ENCODE peak calls at places on chromosomes 4 and X, in five cellular contexts. B is NCI-H446, N is aorta, Q is LoVo, W is cortex of kidney. A is an unnamed sample.

GRCh38 chrX:46994096-46994495 is 81.9 kb downstream of the JADE3 start:
- DNase-seq in B (no peak), Q (no peak), W (no peak), N (no peak), A (no peak)

GRCh38 chrX:150575415-150575814 is 7.0 kb downstream of the MTM1 start:
- DNase-seq in W (no peak), Q (peak; percentile 65), B (no peak), N (no peak), A (no peak)

GRCh38 chr4:73883306-73883705 is 14.1 kb downstream of the CXCL1 start:
- DNase-seq in Q (no peak), B (no peak), W (no peak), N (no peak), A (peak; percentile 13)

GRCh38 chr4:57303012-57303751 is 193.0 kb upstream of the IGFBP7 start:
- DNase-seq in Q (no peak), W (no peak), N (no peak), B (peak; percentile 15), A (no peak)

GRCh38 chr4:152784490-152785195 is 4.9 kb downstream of the ARFIP1 start:
- DNase-seq in B (no peak), Q (no peak), N (no peak), W (no peak), A (peak; percentile 76)

GRCh38 chr4:136664988-136665387 is 867.3 kb downstream of the PCDH18 start:
- DNase-seq in Q (no peak), W (no peak), B (no peak), N (no peak), A (no peak)

GRCh38 chrX:12548746-12549145 is 242.5 kb upstream of the PRPS2 start:
- DNase-seq in W (no peak), B (no peak), N (no peak), Q (peak; percentile 1), A (peak; percentile 34)

GRCh38 chr4:109764376-109764775 is 34.5 kb upstream of the PLA2G12A start:
- DNase-seq in W (no peak), Q (no peak), B (no peak), N (no peak), A (no peak)

GRCh38 chrX:25028726-25029125 is 13.0 kb upstream of the ARX start:
- DNase-seq in B (no peak), N (no peak), Q (no peak), W (no peak), A (peak; percentile 41)

GRCh38 chr4:36824682-36825081 is 419.9 kb upstream of the NWD2 start:
- DNase-seq in W (no peak), Q (no peak), N (no peak), B (no peak), A (no peak)

GRCh38 chr4:61572160-61572559 is 372.0 kb downstream of the ADGRL3 start:
- DNase-seq in N (no peak), Q (peak; percentile 6), W (no peak), B (no peak), A (peak; percentile 21)

GRCh38 chrX:136028383-136028984 is 43.2 kb downstream of the SLC9A6 start:
- DNase-seq in Q (peak; percentile 25), B (peak; percentile 48), N (no peak), W (no peak), A (peak; percentile 74)

GRCh38 chr4:139901516-139902327 is 236.1 kb downstream of the MGST2 start:
- DNase-seq in W (no peak), Q (no peak), N (no peak), B (no peak), A (no peak)

GRCh38 chrX:107451754-107452153 is 2.3 kb downstream of the FRMPD3 start:
- DNase-seq in N (no peak), B (no peak), W (no peak), Q (no peak), A (no peak)

GRCh38 chr4:173504181-173504503 is 25.9 kb downstream of the HAND2 start:
- DNase-seq in B (peak; percentile 67), W (no peak), Q (no peak), N (no peak), A (no peak)

GRCh38 chr4:844752-845232 is 18.9 kb upstream of the CPLX1 start:
- DNase-seq in Q (no peak), B (no peak), W (no peak), N (peak; percentile 21), A (no peak)

GRCh38 chr4:131470360-131470759 is 1678.7 kb upstream of the PCDH10 start:
- DNase-seq in N (no peak), B (no peak), Q (no peak), W (no peak), A (no peak)

GRCh38 chr4:162461952-162462351 is 298.2 kb upstream of the FSTL5 start:
- DNase-seq in Q (peak; percentile 11), N (no peak), W (no peak), B (no peak), A (peak; percentile 42)

GRCh38 chr4:173424899-173425805 is 26.2 kb upstream of the SCRG1 start:
- DNase-seq in N (no peak), Q (no peak), W (no peak), B (peak; percentile 87), A (peak; percentile 25)

GRCh38 chr4:48025005-48025404 is 8.4 kb downstream of the NIPAL1 start:
- DNase-seq in B (no peak), N (no peak), Q (no peak), W (no peak), A (no peak)